ENCODE peak calls at places on chromosome 7, in seven cellular contexts. J, X, V, G, F, W and Y are unnamed samples.

GRCh38 chr7:2929321-2930201 is 85.5 kb upstream of the GNA12 start:
- DNase-seq in J (peak; percentile 34), X (no peak), V (peak; percentile 21), G (no peak), F (no peak), W (no peak), Y (no peak)

GRCh38 chr7:102415685-102416225 is 17.6 kb upstream of the ORAI2 start:
- DNase-seq in J (peak; percentile 61), X (no peak), V (peak; percentile 55), G (no peak), F (no peak), W (no peak), Y (no peak)

GRCh38 chr7:86479144-86479543 is 164.6 kb upstream of the GRM3 start:
- DNase-seq in J (no peak), X (no peak), V (no peak), G (no peak), F (no peak), W (peak; percentile 60), Y (no peak)

GRCh38 chr7:130383187-130383980 is 3.1 kb downstream of the CPA1 start:
- DNase-seq in J (no peak), X (peak; percentile 10), V (no peak), G (no peak), F (no peak), W (no peak), Y (no peak)

GRCh38 chr7:2010101-2010500 is 222.6 kb downstream of the MAD1L1 start:
- DNase-seq in J (peak; percentile 51), X (no peak), V (peak; percentile 26), G (no peak), F (no peak), W (no peak), Y (no peak)

GRCh38 chr7:143288836-143289235 is 685 bp downstream of the CASP2 start:
- DNase-seq in J (no peak), X (no peak), V (no peak), G (peak; percentile 44), F (peak; percentile 21), W (no peak), Y (no peak)

GRCh38 chr7:99839560-99840011 is 11.8 kb downstream of the CYP3A43 start:
- DNase-seq in J (no peak), X (no peak), V (no peak), G (no peak), F (no peak), W (no peak), Y (no peak)

GRCh38 chr7:15921576-15921975 is 235.1 kb upstream of the MEOX2 start:
- DNase-seq in J (no peak), X (no peak), V (no peak), G (no peak), F (peak; percentile 23), W (no peak), Y (peak; percentile 31)

GRCh38 chr7:159038066-159038465 is 106.6 kb downstream of the VIPR2 start:
- DNase-seq in J (no peak), X (peak; percentile 13), V (no peak), G (no peak), F (no peak), W (no peak), Y (no peak)

GRCh38 chr7:73978681-73979563 is 49.1 kb upstream of the ELN start:
- DNase-seq in J (peak; percentile 55), X (no peak), V (peak; percentile 82), G (peak; percentile 95), F (peak; percentile 55), W (peak; percentile 23), Y (peak; percentile 40)

GRCh38 chr7:36644625-36645422 is 79.5 kb downstream of the AOAH start:
- DNase-seq in J (no peak), X (no peak), V (no peak), G (no peak), F (peak; percentile 21), W (no peak), Y (no peak)

GRCh38 chr7:20218261-20218660 is 1.1 kb upstream of the MACC1 start:
- DNase-seq in J (no peak), X (no peak), V (no peak), G (no peak), F (no peak), W (no peak), Y (no peak)

GRCh38 chr7:92667816-92668540 is 77.8 kb upstream of the FAM133B start:
- DNase-seq in J (no peak), X (no peak), V (no peak), G (no peak), F (no peak), W (no peak), Y (no peak)

GRCh38 chr7:69880848-69881247 is 282.6 kb downstream of the AUTS2 start:
- DNase-seq in J (peak; percentile 24), X (no peak), V (no peak), G (no peak), F (no peak), W (no peak), Y (no peak)

GRCh38 chr7:150324366-150324961 is 1.1 kb upstream of the ACTR3C start:
- DNase-seq in J (peak; percentile 52), X (no peak), V (no peak), G (peak; percentile 21), F (peak; percentile 55), W (no peak), Y (peak; percentile 22)

GRCh38 chr7:144738708-144739314 is 97.0 kb downstream of the TPK1 start:
- DNase-seq in J (peak; percentile 15), X (no peak), V (no peak), G (peak; percentile 52), F (peak; percentile 65), W (no peak), Y (peak; percentile 56)

GRCh38 chr7:149868638-149869290 is 5.0 kb upstream of the ATP6V0E2 start:
- DNase-seq in J (peak; percentile 15), X (no peak), V (no peak), G (no peak), F (no peak), W (no peak), Y (no peak)

GRCh38 chr7:32062150-32062549 is 8.1 kb downstream of the PDE1C start:
- DNase-seq in J (peak; percentile 59), X (peak; percentile 40), V (peak; percentile 55), G (peak; percentile 52), F (peak; percentile 22), W (peak; percentile 53), Y (peak; percentile 10)

GRCh38 chr7:14381936-14382335 is 392.5 kb upstream of the ETV1 start:
- DNase-seq in J (no peak), X (no peak), V (no peak), G (no peak), F (no peak), W (no peak), Y (no peak)

GRCh38 chr7:81299711-81300110 is 380.9 kb upstream of the SEMA3C start:
- DNase-seq in J (no peak), X (no peak), V (no peak), G (no peak), F (peak; percentile 40), W (no peak), Y (peak; percentile 17)
- H3K4me3 ChIP-seq in J (no peak overlapping the region), X (no peak overlapping the region), V (no peak overlapping the region), G (no peak overlapping the region), F (no peak overlapping the region), W (no peak overlapping the region), Y (no peak overlapping the region)

GRCh38 chr7:128860158-128861073 is 2.2 kb upstream of the ATP6V1F start:
- DNase-seq in J (no peak), X (no peak), V (no peak), G (peak; percentile 52), F (peak; percentile 84), W (no peak), Y (peak; percentile 54)
- TF ChIP-seq CTCF in J (peak; percentile 26), X (no peak), V (no peak), G (peak; percentile 42), F (peak; percentile 47), W (no peak), Y (peak; percentile 36)

DNA sequence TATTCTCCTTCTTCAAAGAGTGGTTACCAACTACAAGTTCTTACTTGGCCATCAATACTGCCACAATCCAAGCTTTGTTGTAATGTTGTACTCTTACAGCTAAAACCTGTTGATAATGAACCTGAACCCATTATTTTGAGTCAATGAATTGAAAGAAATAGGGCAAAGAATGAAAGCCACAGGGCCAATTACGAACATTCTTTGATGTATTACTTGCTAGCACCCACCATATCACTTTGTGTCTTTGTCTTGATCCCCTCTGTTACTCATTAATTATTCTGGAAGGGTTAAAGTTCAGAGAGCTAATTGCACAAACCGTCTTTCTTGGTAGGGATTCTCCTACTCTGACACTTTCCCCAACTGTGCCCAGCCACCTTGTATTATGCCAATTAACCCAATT is 53.2 kb upstream of the TFEC start:
- DNase-seq in J (no peak), X (no peak), V (no peak), G (no peak), F (no peak), W (no peak), Y (no peak)
- H3K4me3 ChIP-seq in J (no peak overlapping the region), X (no peak overlapping the region), V (no peak overlapping the region), G (no peak overlapping the region), F (no peak overlapping the region), W (no peak overlapping the region), Y (no peak overlapping the region)

DNA sequence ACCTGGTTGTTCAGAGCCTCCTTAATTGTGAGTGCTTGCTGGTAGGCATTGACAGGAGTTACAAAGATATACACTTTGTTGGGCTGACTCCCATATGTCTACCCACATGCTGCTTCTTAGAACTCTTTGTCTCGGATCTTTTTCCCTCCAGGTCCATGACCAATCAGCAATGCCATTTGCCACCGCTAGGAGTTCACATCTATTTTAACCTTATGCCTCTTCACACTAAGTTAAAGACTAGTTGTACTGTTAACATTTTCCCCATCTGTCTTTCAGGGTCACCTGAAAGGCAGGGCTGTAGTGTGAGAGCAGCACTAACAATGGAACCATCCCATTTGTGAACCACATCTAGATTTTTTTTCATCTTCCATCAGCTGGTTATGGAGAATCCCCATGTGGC is 226.7 kb upstream of the NPY start:
- DNase-seq in J (no peak), X (no peak), V (no peak), G (no peak), F (no peak), W (no peak), Y (no peak)
- TF ChIP-seq CTCF in J (peak; percentile 23), X (no peak), V (no peak), G (peak; percentile 23), F (no peak), W (no peak), Y (no peak)

DNA sequence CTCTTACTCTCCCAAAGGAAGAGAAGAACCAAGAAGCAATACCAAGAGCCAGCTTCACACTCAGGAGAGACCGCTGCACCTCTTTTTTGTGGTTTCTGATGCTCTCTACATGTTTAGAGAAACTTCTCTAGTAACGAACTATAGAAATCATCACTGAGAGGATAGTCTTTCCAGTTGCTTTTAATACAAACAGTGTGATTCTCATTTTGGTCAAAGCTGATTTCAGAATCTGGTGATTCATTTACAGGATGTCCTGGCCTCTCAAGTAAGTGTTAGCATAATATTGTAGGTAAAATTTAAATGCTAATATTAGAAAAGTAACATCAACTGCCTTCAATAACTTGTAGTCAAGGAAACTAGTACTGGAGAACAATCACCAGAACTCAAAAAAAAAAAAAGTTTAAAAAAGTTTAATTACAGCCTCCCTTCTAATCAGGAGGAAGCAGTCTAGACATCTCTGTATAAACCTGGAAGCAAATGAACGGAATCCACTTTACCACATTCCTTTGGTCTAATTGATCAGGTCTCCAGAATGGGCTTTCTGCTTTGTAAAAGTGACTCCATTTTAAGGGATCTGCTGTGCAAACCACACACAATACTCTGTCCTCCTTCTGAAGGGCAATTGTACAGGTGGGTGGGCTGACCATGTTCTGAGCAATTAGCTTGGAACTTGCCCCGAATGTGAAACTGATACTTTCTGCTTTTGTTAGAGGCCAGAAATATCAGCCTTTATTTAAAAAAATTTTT is 3.0 kb downstream of the LAMB1 start:
- DNase-seq in J (no peak), X (no peak), V (no peak), G (no peak), F (peak; percentile 53), W (no peak), Y (no peak)
- H3K4me3 ChIP-seq in J (peak overlapping the region; percentile 92), X (peak overlapping the region; percentile 82), V (peak overlapping the region; percentile 69), G (no peak overlapping the region), F (peak overlapping the region; percentile 90), W (no peak overlapping the region), Y (peak overlapping the region; percentile 94)